ENCODE peak calls at places on chromosomes 6 and 20, in nine cellular contexts. D is AG20443, N is uterus, U is H54, J is head of caudate nucleus, M is BE2C, V is GM04503, R is EL, S is Calu3. Y is an unnamed sample.

GRCh38 chr20:14617123-14617522 is 279.7 kb upstream of the FLRT3 start:
- DNase-seq in N (no peak), M (no peak), V (no peak), R (no peak), S (no peak), U (no peak), J (no peak), D (no peak), Y (no peak)

GRCh38 chr20:4012631-4013030 is 2.7 kb downstream of the RNF24 start:
- DNase-seq in S (no peak), N (no peak), D (no peak), J (no peak), M (no peak), R (no peak), U (no peak), V (no peak), Y (no peak)

GRCh38 chr6:77403424-77403823 is 59.9 kb downstream of the HTR1B start:
- DNase-seq in S (no peak), N (no peak), V (peak; percentile 45), J (no peak), R (peak; percentile 71), D (peak; percentile 28), M (no peak), U (peak; percentile 2), Y (no peak)

GRCh38 chr6:35602133-35602946 is 86.4 kb downstream of the FKBP5 start:
- DNase-seq in D (peak; percentile 22), V (no peak), R (no peak), S (no peak), J (no peak), N (no peak), M (no peak), U (no peak), Y (no peak)

GRCh38 chr6:170347975-170348374 is 41.4 kb downstream of the FAM120B start:
- DNase-seq in V (no peak), S (no peak), U (no peak), D (no peak), M (no peak), N (no peak), J (no peak), R (no peak), Y (no peak)

GRCh38 chr20:47353697-47354387 is 2.7 kb downstream of the ZMYND8 start:
- DNase-seq in D (no peak), U (no peak), V (no peak), M (no peak), S (no peak), N (no peak), J (no peak), R (no peak), Y (no peak)

GRCh38 chr6:36319436-36319762 is 17.3 kb downstream of the BNIP5 start:
- DNase-seq in J (no peak), N (no peak), D (no peak), V (no peak), U (no peak), M (no peak), S (no peak), R (no peak), Y (no peak)

GRCh38 chr6:133047065-133047665 is 194.0 kb upstream of the EYA4 start:
- DNase-seq in M (no peak), R (no peak), J (no peak), V (no peak), S (no peak), U (no peak), D (no peak), N (no peak), Y (no peak)

GRCh38 chr20:1001116-1001515 is 995 bp downstream of the RSPO4 start:
- DNase-seq in N (no peak), S (no peak), D (no peak), V (no peak), R (no peak), M (no peak), J (no peak), U (no peak), Y (no peak)

GRCh38 chr20:20370087-20370575 is 2.2 kb downstream of the INSM1 start:
- DNase-seq in U (no peak), V (no peak), D (no peak), R (no peak), S (no peak), M (no peak), J (no peak), N (no peak), Y (no peak)

GRCh38 chr6:154341876-154342275 is 14.7 kb downstream of the IPCEF1 start:
- DNase-seq in D (no peak), M (no peak), R (peak; percentile 78), U (no peak), S (no peak), J (no peak), V (no peak), N (no peak), Y (no peak)

GRCh38 chr6:43250992-43251373 is 7.7 kb downstream of the TTBK1 start:
- DNase-seq in N (no peak), J (no peak), U (no peak), R (no peak), S (peak; percentile 36), V (no peak), M (peak; percentile 66), D (no peak), Y (no peak)

GRCh38 chr6:108591040-108591816 is 30.5 kb downstream of the FOXO3 start:
- DNase-seq in U (no peak), M (no peak), D (no peak), R (no peak), J (no peak), N (no peak), S (no peak), V (no peak), Y (no peak)

GRCh38 chr20:35476288-35476687 is 20.9 kb downstream of the CEP250 start:
- DNase-seq in N (no peak), D (no peak), M (no peak), V (no peak), J (no peak), S (no peak), R (no peak), U (no peak), Y (no peak)

GRCh38 chr6:39934060-39934757 is at the start of gene MOCS1:
- DNase-seq in N (peak; percentile 80), U (peak; percentile 81), S (peak; percentile 53), R (peak; percentile 78), M (peak; percentile 75), V (no peak), J (peak; percentile 93), D (peak; percentile 95), Y (peak; percentile 89)

GRCh38 chr6:18446771-18447170 is 59.6 kb downstream of the RNF144B start:
- DNase-seq in J (no peak), D (no peak), S (no peak), U (no peak), V (no peak), M (no peak), R (no peak), N (no peak), Y (no peak)

GRCh38 chr20:10861619-10862018 is 187.8 kb upstream of the JAG1 start:
- DNase-seq in N (no peak), J (no peak), V (no peak), S (peak; percentile 55), M (no peak), D (no peak), R (peak; percentile 31), U (no peak), Y (peak; percentile 66)

GRCh38 chr6:140912686-140913085 is 1220.0 kb upstream of the GJE1 start:
- DNase-seq in R (no peak), M (no peak), V (no peak), J (no peak), N (no peak), U (no peak), D (no peak), S (no peak), Y (no peak)